ENCODE peak calls at places on chromosomes 13 and 19, in nine cellular contexts. One of them, this sample, is unnamed.

GRCh38 chr13:20221772-20222171 is 10.3 kb downstream of the GJB6 start:
- DNase-seq in stomach: no peak
- DNase-seq in GM03348: peak; percentile 45
- DNase-seq in HT1080: no peak
- DNase-seq in NB4: peak; percentile 83
- DNase-seq in AG20443: peak; percentile 33
- DNase-seq in HCT116: no peak
- DNase-seq in GM23338: no peak
- DNase-seq in progenitor cell of endocrine pancreas: no peak
- DNase-seq in this sample: no peak

GRCh38 chr13:77470986-77471385 is 64.5 kb upstream of the SCEL start:
- DNase-seq in stomach: no peak
- DNase-seq in GM03348: peak; percentile 12
- DNase-seq in HT1080: no peak
- DNase-seq in NB4: no peak
- DNase-seq in AG20443: peak; percentile 18
- DNase-seq in HCT116: no peak
- DNase-seq in GM23338: no peak
- DNase-seq in progenitor cell of endocrine pancreas: no peak
- DNase-seq in this sample: no peak

GRCh38 chr13:101523732-101524131 is 71.3 kb downstream of the ITGBL1 start:
- DNase-seq in stomach: no peak
- DNase-seq in GM03348: peak; percentile 45
- DNase-seq in HT1080: peak; percentile 96
- DNase-seq in NB4: no peak
- DNase-seq in AG20443: peak; percentile 60
- DNase-seq in HCT116: no peak
- DNase-seq in GM23338: no peak
- DNase-seq in progenitor cell of endocrine pancreas: no peak
- DNase-seq in this sample: no peak

GRCh38 chr13:49494645-49495044 is 1.1 kb upstream of the PHF11 start:
- DNase-seq in stomach: no peak
- DNase-seq in GM03348: no peak
- DNase-seq in HT1080: no peak
- DNase-seq in NB4: peak; percentile 41
- DNase-seq in AG20443: no peak
- DNase-seq in HCT116: no peak
- DNase-seq in GM23338: no peak
- DNase-seq in progenitor cell of endocrine pancreas: no peak
- DNase-seq in this sample: no peak

GRCh38 chr19:10692673-10693264 is 8.5 kb upstream of the QTRT1 start:
- DNase-seq in stomach: no peak
- DNase-seq in GM03348: no peak
- DNase-seq in HT1080: no peak
- DNase-seq in NB4: peak; percentile 50
- DNase-seq in AG20443: no peak
- DNase-seq in HCT116: no peak
- DNase-seq in GM23338: peak; percentile 73
- DNase-seq in progenitor cell of endocrine pancreas: no peak
- DNase-seq in this sample: no peak

GRCh38 chr13:29924951-29925350 is 74.5 kb upstream of the UBL3 start:
- DNase-seq in stomach: no peak
- DNase-seq in GM03348: no peak
- DNase-seq in HT1080: no peak
- DNase-seq in NB4: no peak
- DNase-seq in AG20443: no peak
- DNase-seq in HCT116: no peak
- DNase-seq in GM23338: no peak
- DNase-seq in progenitor cell of endocrine pancreas: no peak
- DNase-seq in this sample: no peak

GRCh38 chr13:70339738-70340137 is 231.5 kb upstream of the KLHL1 start:
- DNase-seq in stomach: peak; percentile 28
- DNase-seq in GM03348: no peak
- DNase-seq in HT1080: peak; percentile 44
- DNase-seq in NB4: peak; percentile 33
- DNase-seq in AG20443: no peak
- DNase-seq in HCT116: peak; percentile 6
- DNase-seq in GM23338: peak; percentile 83
- DNase-seq in progenitor cell of endocrine pancreas: no peak
- DNase-seq in this sample: no peak

GRCh38 chr13:110109910-110110309 is 197.0 kb downstream of the COL4A1 start:
- DNase-seq in stomach: no peak
- DNase-seq in GM03348: peak; percentile 94
- DNase-seq in HT1080: peak; percentile 61
- DNase-seq in NB4: peak; percentile 65
- DNase-seq in AG20443: peak; percentile 93
- DNase-seq in HCT116: no peak
- DNase-seq in GM23338: no peak
- DNase-seq in progenitor cell of endocrine pancreas: no peak
- DNase-seq in this sample: no peak

GRCh38 chr13:39751805-39752204 is 96.3 kb downstream of the COG6 start:
- DNase-seq in stomach: no peak
- DNase-seq in GM03348: no peak
- DNase-seq in HT1080: no peak
- DNase-seq in NB4: no peak
- DNase-seq in AG20443: no peak
- DNase-seq in HCT116: no peak
- DNase-seq in GM23338: no peak
- DNase-seq in progenitor cell of endocrine pancreas: no peak
- DNase-seq in this sample: no peak

GRCh38 chr13:52737900-52738299 is 1.7 kb downstream of the CNMD start:
- DNase-seq in stomach: no peak
- DNase-seq in GM03348: no peak
- DNase-seq in HT1080: no peak
- DNase-seq in NB4: no peak
- DNase-seq in AG20443: no peak
- DNase-seq in HCT116: no peak
- DNase-seq in GM23338: no peak
- DNase-seq in progenitor cell of endocrine pancreas: no peak
- DNase-seq in this sample: no peak

GRCh38 chr13:27170521-27171243 is 929 bp downstream of the USP12 start:
- DNase-seq in stomach: peak; percentile 34
- DNase-seq in GM03348: peak; percentile 46
- DNase-seq in HT1080: peak; percentile 49
- DNase-seq in NB4: peak; percentile 69
- DNase-seq in AG20443: peak; percentile 38
- DNase-seq in HCT116: peak; percentile 8
- DNase-seq in GM23338: peak; percentile 79
- DNase-seq in progenitor cell of endocrine pancreas: peak; percentile 63
- DNase-seq in this sample: peak; percentile 71

GRCh38 chr19:1357695-1358094 is 26.0 kb upstream of the NDUFS7 start:
- DNase-seq in stomach: no peak
- DNase-seq in GM03348: no peak
- DNase-seq in HT1080: no peak
- DNase-seq in NB4: no peak
- DNase-seq in AG20443: no peak
- DNase-seq in HCT116: no peak
- DNase-seq in GM23338: peak; percentile 75
- DNase-seq in progenitor cell of endocrine pancreas: no peak
- DNase-seq in this sample: no peak

GRCh38 chr13:23772717-23773116 is 116.5 kb downstream of the MIPEP start:
- DNase-seq in stomach: no peak
- DNase-seq in GM03348: no peak
- DNase-seq in HT1080: no peak
- DNase-seq in NB4: no peak
- DNase-seq in AG20443: no peak
- DNase-seq in HCT116: no peak
- DNase-seq in GM23338: no peak
- DNase-seq in progenitor cell of endocrine pancreas: no peak
- DNase-seq in this sample: no peak

GRCh38 chr13:30319130-30319529 is 11.8 kb upstream of the KATNAL1 start:
- DNase-seq in stomach: no peak
- DNase-seq in GM03348: no peak
- DNase-seq in HT1080: no peak
- DNase-seq in NB4: no peak
- DNase-seq in AG20443: no peak
- DNase-seq in HCT116: no peak
- DNase-seq in GM23338: no peak
- DNase-seq in progenitor cell of endocrine pancreas: no peak
- DNase-seq in this sample: no peak

GRCh38 chr13:113917096-113917495 is 53.2 kb upstream of the GAS6 start:
- DNase-seq in stomach: peak; percentile 11
- DNase-seq in GM03348: no peak
- DNase-seq in HT1080: no peak
- DNase-seq in NB4: no peak
- DNase-seq in AG20443: no peak
- DNase-seq in HCT116: no peak
- DNase-seq in GM23338: no peak
- DNase-seq in progenitor cell of endocrine pancreas: peak; percentile 7
- DNase-seq in this sample: no peak

GRCh38 chr13:27954406-27954851 is 14.7 kb downstream of the CDX2 start:
- DNase-seq in stomach: peak; percentile 49
- DNase-seq in GM03348: no peak
- DNase-seq in HT1080: no peak
- DNase-seq in NB4: peak; percentile 80
- DNase-seq in AG20443: no peak
- DNase-seq in HCT116: no peak
- DNase-seq in GM23338: peak; percentile 75
- DNase-seq in progenitor cell of endocrine pancreas: no peak
- DNase-seq in this sample: no peak

GRCh38 chr13:25203256-25203794 is 31.2 kb upstream of the AMER2 start:
- DNase-seq in stomach: no peak
- DNase-seq in GM03348: peak; percentile 16
- DNase-seq in HT1080: no peak
- DNase-seq in NB4: no peak
- DNase-seq in AG20443: peak; percentile 53
- DNase-seq in HCT116: no peak
- DNase-seq in GM23338: peak; percentile 15
- DNase-seq in progenitor cell of endocrine pancreas: no peak
- DNase-seq in this sample: no peak

GRCh38 chr19:7570761-7571160 is 24.9 kb upstream of the CAMSAP3 start:
- DNase-seq in stomach: no peak
- DNase-seq in GM03348: no peak
- DNase-seq in HT1080: no peak
- DNase-seq in NB4: no peak
- DNase-seq in AG20443: no peak
- DNase-seq in HCT116: no peak
- DNase-seq in GM23338: no peak
- DNase-seq in progenitor cell of endocrine pancreas: no peak
- DNase-seq in this sample: no peak

GRCh38 chr13:106534844-106535551 is 464 bp downstream of the EFNB2 start:
- DNase-seq in stomach: peak; percentile 35
- DNase-seq in GM03348: peak; percentile 20
- DNase-seq in HT1080: no peak
- DNase-seq in NB4: no peak
- DNase-seq in AG20443: peak; percentile 34
- DNase-seq in HCT116: no peak
- DNase-seq in GM23338: peak; percentile 35
- DNase-seq in progenitor cell of endocrine pancreas: peak; percentile 35
- DNase-seq in this sample: no peak

GRCh38 chr13:112703935-112704633 is 14.2 kb downstream of the ATP11A start:
- DNase-seq in stomach: no peak
- DNase-seq in GM03348: no peak
- DNase-seq in HT1080: no peak
- DNase-seq in NB4: peak; percentile 30
- DNase-seq in AG20443: no peak
- DNase-seq in HCT116: no peak
- DNase-seq in GM23338: no peak
- DNase-seq in progenitor cell of endocrine pancreas: no peak
- DNase-seq in this sample: no peak

GRCh38 chr19:36605101-36605838 is at the start of gene ZNF382:
- DNase-seq in stomach: peak; percentile 40
- DNase-seq in GM03348: peak; percentile 94
- DNase-seq in HT1080: no peak
- DNase-seq in NB4: peak; percentile 76
- DNase-seq in AG20443: peak; percentile 97
- DNase-seq in HCT116: no peak
- DNase-seq in GM23338: peak; percentile 63
- DNase-seq in progenitor cell of endocrine pancreas: peak; percentile 80
- DNase-seq in this sample: peak; percentile 72

GRCh38 chr13:33217256-33217655 is 68.3 kb downstream of the STARD13 start:
- DNase-seq in stomach: no peak
- DNase-seq in GM03348: no peak
- DNase-seq in HT1080: no peak
- DNase-seq in NB4: no peak
- DNase-seq in AG20443: no peak
- DNase-seq in HCT116: no peak
- DNase-seq in GM23338: no peak
- DNase-seq in progenitor cell of endocrine pancreas: no peak
- DNase-seq in this sample: no peak

GRCh38 chr19:19083413-19084178 is 19.8 kb downstream of the SLC25A42 start:
- DNase-seq in stomach: no peak
- DNase-seq in GM03348: no peak
- DNase-seq in HT1080: no peak
- DNase-seq in NB4: no peak
- DNase-seq in AG20443: no peak
- DNase-seq in HCT116: no peak
- DNase-seq in GM23338: no peak
- DNase-seq in progenitor cell of endocrine pancreas: no peak
- DNase-seq in this sample: no peak

GRCh38 chr19:6767081-6767356 is 216 bp downstream of the SH2D3A start:
- DNase-seq in stomach: no peak
- DNase-seq in GM03348: no peak
- DNase-seq in HT1080: no peak
- DNase-seq in NB4: no peak
- DNase-seq in AG20443: no peak
- DNase-seq in HCT116: no peak
- DNase-seq in GM23338: peak; percentile 36
- DNase-seq in progenitor cell of endocrine pancreas: no peak
- DNase-seq in this sample: no peak

This sample was measured in neural crest cell.